ENCODE peak calls at places on chromosomes 11 and 22, in nine cellular contexts. G, Y, F, W, I, M, R, N and O are unnamed samples.

GRCh38 chr22:45334528-45334927 is 24.8 kb downstream of the FAM118A start:
- DNase-seq in G (no peak), Y (no peak), F (no peak), W (no peak), I (no peak), M (no peak), R (no peak), N (no peak), O (no peak)

GRCh38 chr11:19080579-19080993 is 20.1 kb upstream of the MRGPRX2 start:
- DNase-seq in G (no peak), Y (peak; percentile 89), F (peak; percentile 85), W (no peak), I (no peak), M (no peak), R (peak; percentile 58), N (no peak), O (no peak)

GRCh38 chr11:6568191-6568918 is 35.1 kb downstream of the RRP8 start:
- DNase-seq in G (no peak), Y (peak; percentile 89), F (peak; percentile 40), W (no peak), I (no peak), M (peak; percentile 24), R (peak; percentile 24), N (peak; percentile 44), O (peak; percentile 35)

GRCh38 chr11:117789241-117789640 is 7.8 kb downstream of the DSCAML1 start:
- DNase-seq in G (no peak), Y (no peak), F (no peak), W (no peak), I (no peak), M (no peak), R (no peak), N (no peak), O (no peak)

GRCh38 chr11:100557830-100558611 is 129.1 kb upstream of the ARHGAP42 start:
- DNase-seq in G (no peak), Y (no peak), F (peak; percentile 42), W (no peak), I (no peak), M (no peak), R (peak; percentile 53), N (no peak), O (no peak)

GRCh38 chr11:67111261-67111660 is 7.8 kb upstream of the KDM2A start:
- DNase-seq in G (no peak), Y (no peak), F (peak; percentile 16), W (no peak), I (no peak), M (no peak), R (no peak), N (no peak), O (no peak)

GRCh38 chr11:15665368-15665871 is 550.7 kb downstream of the INSC start:
- DNase-seq in G (no peak), Y (peak; percentile 89), F (peak; percentile 92), W (no peak), I (no peak), M (peak; percentile 69), R (peak; percentile 55), N (no peak), O (no peak)

GRCh38 chr22:44237290-44237689 is 56.6 kb downstream of the PARVG start:
- DNase-seq in G (no peak), Y (no peak), F (no peak), W (no peak), I (no peak), M (no peak), R (no peak), N (no peak), O (no peak)

GRCh38 chr11:118790357-118791014 is 478 bp downstream of the DDX6 start:
- DNase-seq in G (no peak), Y (peak; percentile 53), F (peak; percentile 76), W (no peak), I (peak; percentile 83), M (peak; percentile 63), R (peak; percentile 59), N (no peak), O (peak; percentile 77)

GRCh38 chr11:9831122-9831521 is 167.2 kb downstream of the SWAP70 start:
- DNase-seq in G (no peak), Y (no peak), F (no peak), W (no peak), I (no peak), M (no peak), R (no peak), N (no peak), O (peak; percentile 27)

GRCh38 chr11:11010624-11011127 is 152.8 kb upstream of the ZBED5 start:
- DNase-seq in G (no peak), Y (peak; percentile 18), F (peak; percentile 46), W (no peak), I (peak; percentile 3), M (peak; percentile 55), R (peak; percentile 33), N (no peak), O (peak; percentile 33)

GRCh38 chr22:20810645-20811044 is 36.7 kb downstream of the SERPIND1 start:
- DNase-seq in G (no peak), Y (no peak), F (no peak), W (peak; percentile 9), I (no peak), M (no peak), R (no peak), N (no peak), O (no peak)

GRCh38 chr11:14905104-14906033 is 13.3 kb upstream of the CYP2R1 start:
- DNase-seq in G (no peak), Y (peak; percentile 35), F (peak; percentile 34), W (peak; percentile 75), I (peak; percentile 14), M (peak; percentile 49), R (no peak), N (no peak), O (peak; percentile 96)

GRCh38 chr11:60905551-60906113 is 753 bp downstream of the PRPF19 start:
- DNase-seq in G (no peak), Y (peak; percentile 34), F (peak; percentile 61), W (no peak), I (no peak), M (no peak), R (peak; percentile 77), N (no peak), O (peak; percentile 74)

GRCh38 chr11:120052196-120052775 is 85.6 kb downstream of the TRIM29 start:
- DNase-seq in G (no peak), Y (no peak), F (no peak), W (no peak), I (no peak), M (no peak), R (no peak), N (no peak), O (no peak)

GRCh38 chr11:5282652-5283051 is 12.9 kb upstream of the HBE1 start:
- DNase-seq in G (no peak), Y (no peak), F (no peak), W (no peak), I (no peak), M (no peak), R (no peak), N (no peak), O (no peak)

GRCh38 chr11:116119158-116119557 is 614.9 kb upstream of the CADM1 start:
- DNase-seq in G (no peak), Y (no peak), F (no peak), W (no peak), I (no peak), M (no peak), R (no peak), N (no peak), O (no peak)

GRCh38 chr11:73584831-73585230 is 13.1 kb downstream of the FAM168A start:
- DNase-seq in G (no peak), Y (no peak), F (no peak), W (no peak), I (no peak), M (no peak), R (no peak), N (no peak), O (no peak)

GRCh38 chr11:47523491-47524199 is 29.3 kb downstream of the CELF1 start:
- DNase-seq in G (no peak), Y (peak; percentile 82), F (peak; percentile 92), W (peak; percentile 16), I (no peak), M (peak; percentile 43), R (peak; percentile 84), N (no peak), O (peak; percentile 67)

GRCh38 chr22:27401321-27401720 is 400.2 kb downstream of the MN1 start:
- DNase-seq in G (no peak), Y (no peak), F (no peak), W (no peak), I (no peak), M (no peak), R (no peak), N (no peak), O (no peak)

GRCh38 chr11:74442601-74443000 is 24.7 kb downstream of the KCNE3 start:
- DNase-seq in G (no peak), Y (peak; percentile 37), F (no peak), W (no peak), I (no peak), M (peak; percentile 42), R (no peak), N (no peak), O (peak; percentile 57)

GRCh38 chr11:33857924-33858323 is 34.0 kb downstream of the LMO2 start:
- DNase-seq in G (peak; percentile 78), Y (peak; percentile 79), F (peak; percentile 57), W (peak; percentile 78), I (peak; percentile 45), M (peak; percentile 71), R (peak; percentile 35), N (peak; percentile 19), O (peak; percentile 76)

GRCh38 chr22:25095869-25096268 is 103.8 kb upstream of the CRYBB3 start:
- DNase-seq in G (no peak), Y (no peak), F (no peak), W (no peak), I (no peak), M (no peak), R (no peak), N (no peak), O (no peak)

GRCh38 chr11:78586452-78587046 is 11.9 kb upstream of the NARS2 start:
- DNase-seq in G (peak; percentile 67), Y (peak; percentile 50), F (no peak), W (no peak), I (no peak), M (peak; percentile 45), R (no peak), N (no peak), O (peak; percentile 72)

GRCh38 chr11:66883021-66883968 is 26.4 kb downstream of the LRFN4 start:
- DNase-seq in G (no peak), Y (peak; percentile 43), F (peak; percentile 52), W (peak; percentile 76), I (peak; percentile 80), M (peak; percentile 93), R (peak; percentile 60), N (no peak), O (peak; percentile 94)

GRCh38 chr11:27116684-27117083 is 76.1 kb downstream of the BBOX1 start:
- DNase-seq in G (no peak), Y (peak; percentile 65), F (peak; percentile 74), W (no peak), I (no peak), M (no peak), R (no peak), N (no peak), O (no peak)

GRCh38 chr11:35822815-35823495 is 120.9 kb upstream of the LDLRAD3 start:
- DNase-seq in G (no peak), Y (peak; percentile 15), F (no peak), W (no peak), I (no peak), M (no peak), R (no peak), N (no peak), O (no peak)